ENCODE peak calls at places on chromosomes 1 and 21, in four cellular contexts. Z is NCI-H345, R is mesenchymal stem cell, W is tibial artery. V is an unnamed sample.

GRCh38 chr1:30572192-30572591 is 151.2 kb downstream of the MATN1 start:
- DNase-seq in W (no peak), Z (no peak), R (no peak), V (no peak)

GRCh38 chr21:46084709-46085108 is 13.2 kb upstream of the COL6A2 start:
- DNase-seq in R (no peak), Z (peak), W (no peak), V (no peak)

GRCh38 chr1:29650041-29650400 is 413.7 kb downstream of the PTPRU start:
- DNase-seq in R (no peak), Z (peak), W (peak), V (no peak)

GRCh38 chr1:221331263-221332183 is 410.4 kb downstream of the DUSP10 start:
- DNase-seq in R (no peak), W (no peak), Z (no peak), V (no peak)

GRCh38 chr1:65422241-65423203 is 2.1 kb downstream of the LEPR start:
- DNase-seq in R (peak), Z (no peak), W (no peak), V (no peak)

GRCh38 chr1:1777950-1778826 is at the start of gene NADK:
- DNase-seq in W (peak), R (peak), Z (peak), V (peak)

GRCh38 chr1:54117815-54118563 is 34.8 kb downstream of the CDCP2 start:
- DNase-seq in W (no peak), Z (no peak), R (no peak), V (no peak)

GRCh38 chr1:109864063-109864822 is 46.4 kb upstream of the CSF1 start:
- DNase-seq in W (no peak), Z (no peak), R (peak), V (peak)

GRCh38 chr1:232891656-232892317 is 58.6 kb upstream of the NTPCR start:
- DNase-seq in Z (no peak), R (peak), W (no peak), V (peak)

GRCh38 chr1:156546267-156546666 is 26.1 kb downstream of the IQGAP3 start:
- DNase-seq in Z (no peak), R (no peak), W (no peak), V (no peak)

GRCh38 chr1:43766086-43766784 is 58.9 kb downstream of the ST3GAL3 start:
- DNase-seq in W (no peak), R (peak), Z (no peak), V (no peak)

GRCh38 chr21:15820327-15820726 is 90.5 kb downstream of the USP25 start:
- DNase-seq in W (no peak), R (no peak), Z (no peak), V (no peak)

GRCh38 chr1:206435450-206435849 is 34.8 kb upstream of the IKBKE start:
- DNase-seq in Z (no peak), R (no peak), W (no peak), V (no peak)

GRCh38 chr1:231041705-231042261 is 1.7 kb upstream of the FAM89A start:
- DNase-seq in W (no peak), Z (no peak), R (no peak), V (no peak)

GRCh38 chr1:243748706-243749283 is 101.2 kb downstream of the AKT3 start:
- DNase-seq in Z (peak), R (peak), W (no peak), V (peak)

GRCh38 chr1:176643536-176643935 is 180.6 kb downstream of the PAPPA2 start:
- DNase-seq in Z (no peak), W (no peak), R (peak), V (peak)

GRCh38 chr1:26697978-26698849 is 2.4 kb downstream of the ARID1A start:
- DNase-seq in Z (peak), W (no peak), R (peak), V (peak)

GRCh38 chr21:14926186-14926585 is 138.6 kb downstream of the NRIP1 start:
- DNase-seq in R (no peak), W (no peak), Z (no peak), V (peak)